ENCODE peak calls at places on chromosomes 6 and 20, in ten cellular contexts. J is brain microvascular endothelial cell, D is stomach, L is endodermal cell, X is kidney epithelial cell, K is lower lobe of right lung, P is MM.1S, I is HCT116, H is prostate gland, Z is heart left ventricle. E is an unnamed sample. For H3K27me3, the result is how much of the 10 kb centered on the place peaks cover.

GRCh38 chr6:107711953-107712522 is 112.1 kb downstream of the SCML4 start:
- DNase-seq in J (no peak), D (no peak), L (no peak), X (no peak), K (no peak), P (no peak), I (no peak), H (no peak), Z (no peak), E (no peak)

GRCh38 chr6:167517546-167517945 is 192.7 kb downstream of the TTLL2 start:
- DNase-seq in J (no peak), D (no peak), L (no peak), X (no peak), K (no peak), P (no peak), I (no peak), H (no peak), Z (no peak), E (no peak)

GRCh38 chr6:138115877-138116660 is 8.8 kb upstream of the PERP start:
- DNase-seq in J (peak), D (peak), L (peak), X (peak), K (peak), P (peak), I (peak), H (peak), Z (peak), E (peak)

GRCh38 chr6:143506199-143506598 is 5.3 kb downstream of the FUCA2 start:
- DNase-seq in J (no peak), D (no peak), L (no peak), X (no peak), K (no peak), P (no peak), I (no peak), H (no peak), Z (no peak), E (no peak)

GRCh38 chr6:138237463-138237862 is 19.2 kb upstream of the PBOV1 start:
- DNase-seq in J (no peak), D (no peak), L (no peak), X (no peak), K (no peak), P (no peak), I (no peak), H (no peak), Z (no peak), E (no peak)

GRCh38 chr6:138891255-138891986 is 95.5 kb downstream of the ECT2L start:
- DNase-seq in J (peak), D (no peak), L (no peak), X (no peak), K (no peak), P (no peak), I (no peak), H (no peak), Z (no peak), E (peak)

GRCh38 chr6:168927026-168927425 is 326.6 kb downstream of the THBS2 start:
- DNase-seq in J (no peak), D (no peak), L (peak), X (no peak), K (no peak), P (no peak), I (no peak), H (no peak), Z (no peak), E (no peak)

GRCh38 chr20:40511478-40511877 is 177.6 kb downstream of the MAFB start:
- DNase-seq in J (peak), D (no peak), L (peak), X (no peak), K (no peak), P (no peak), I (no peak), H (peak), Z (no peak), E (peak)

GRCh38 chr20:10434832-10435812 is at the start of gene SLX4IP:
- DNase-seq in J (peak), D (peak), L (peak), X (peak), K (peak), P (peak), I (peak), H (peak), Z (peak), E (peak)

GRCh38 chr6:1703091-1703855 is 93.6 kb downstream of the FOXC1 start:
- DNase-seq in J (no peak), D (no peak), L (no peak), X (no peak), K (no peak), P (no peak), I (no peak), H (no peak), Z (no peak), E (peak)

GRCh38 chr20:32806356-32806755 is 13.4 kb upstream of the MAPRE1 start:
- DNase-seq in J (no peak), D (no peak), L (no peak), X (no peak), K (no peak), P (no peak), I (no peak), H (no peak), Z (no peak), E (peak)

GRCh38 chr20:17888044-17888443 is 80.5 kb downstream of the SNX5 start:
- DNase-seq in J (no peak), D (no peak), L (no peak), X (no peak), K (no peak), P (no peak), I (peak), H (no peak), Z (no peak), E (peak)

GRCh38 chr6:75743971-75744370 is 5.1 kb upstream of the MYO6 start:
- DNase-seq in J (no peak), D (no peak), L (no peak), X (no peak), K (no peak), P (no peak), I (no peak), H (no peak), Z (no peak), E (no peak)

GRCh38 chr20:18984238-18985200 is 170.9 kb downstream of the SCP2D1 start:
- DNase-seq in J (no peak), D (no peak), L (no peak), X (no peak), K (no peak), P (no peak), I (no peak), H (no peak), Z (no peak), E (peak)

GRCh38 chr6:66896415-66896814 is 1189.4 kb upstream of the EYS start:
- DNase-seq in J (no peak), D (no peak), L (no peak), X (peak), K (no peak), P (no peak), I (no peak), H (no peak), Z (no peak), E (peak)

GRCh38 chr6:142413111-142413510 is 111.3 kb downstream of the ADGRG6 start:
- DNase-seq in J (peak), D (no peak), L (no peak), X (no peak), K (no peak), P (no peak), I (no peak), H (no peak), Z (no peak), E (no peak)

GRCh38 chr6:52522655-52523054 is 54.2 kb downstream of the TRAM2 start:
- DNase-seq in J (no peak), D (no peak), L (no peak), X (no peak), K (no peak), P (no peak), I (no peak), H (no peak), Z (no peak), E (peak)

GRCh38 chr6:8193541-8193940 is 91.2 kb upstream of the EEF1E1 start:
- DNase-seq in J (no peak), D (no peak), L (no peak), X (peak), K (no peak), P (no peak), I (no peak), H (no peak), Z (no peak), E (no peak)

GRCh38 chr6:166490671-166491500 is 95.6 kb downstream of the RAMACL start:
- DNase-seq in J (peak), D (no peak), L (no peak), X (peak), K (no peak), P (no peak), I (no peak), H (no peak), Z (peak), E (peak)

GRCh38 chr6:15516923-15517560 is 145.8 kb downstream of the DTNBP1 start:
- DNase-seq in J (no peak), D (no peak), L (no peak), X (no peak), K (no peak), P (no peak), I (no peak), H (no peak), Z (no peak), E (no peak)

GRCh38 chr6:121868191-121868590 is 432.7 kb downstream of the GJA1 start:
- DNase-seq in J (no peak), D (no peak), L (no peak), X (no peak), K (no peak), P (no peak), I (no peak), H (no peak), Z (no peak), E (no peak)

DNA sequence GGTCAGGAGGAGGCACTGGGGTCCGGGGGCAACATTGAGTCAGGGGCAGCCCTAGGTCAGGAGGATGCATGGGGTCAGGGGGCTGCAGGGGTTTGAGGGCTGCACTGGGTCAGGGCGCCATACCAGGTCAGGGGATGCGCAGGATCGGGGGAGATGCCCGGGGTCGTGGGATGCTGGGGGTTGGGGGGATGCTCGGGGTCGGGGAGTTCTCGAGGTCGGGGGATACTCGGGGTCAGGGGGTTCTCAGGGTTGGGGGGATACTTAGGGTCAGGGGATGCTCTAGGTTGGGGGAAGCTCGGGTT is 749 bp upstream of the EXOC2 start:
- DNase-seq in J (no peak), D (no peak), L (no peak), X (no peak), K (no peak), P (no peak), I (no peak), H (no peak), Z (no peak), E (no peak)
- H3K4me3 ChIP-seq in J (peak), D (peak), L (peak), X (peak), K (peak), P (peak), I (peak), H (peak), Z (no peak), E (peak)

GRCh38 chr6:10404799-10405524 is 9.9 kb downstream of the TFAP2A start:
- DNase-seq in J (no peak), D (no peak), L (no peak), X (no peak), K (no peak), P (no peak), I (no peak), H (no peak), Z (no peak), E (peak)
- H3K27me3 ChIP-seq in J (under half), D (half or more), L (half or more), X (under half), K (half or more), P (under half), I (under half), H (under half), Z (under half), E (under half)

DNA sequence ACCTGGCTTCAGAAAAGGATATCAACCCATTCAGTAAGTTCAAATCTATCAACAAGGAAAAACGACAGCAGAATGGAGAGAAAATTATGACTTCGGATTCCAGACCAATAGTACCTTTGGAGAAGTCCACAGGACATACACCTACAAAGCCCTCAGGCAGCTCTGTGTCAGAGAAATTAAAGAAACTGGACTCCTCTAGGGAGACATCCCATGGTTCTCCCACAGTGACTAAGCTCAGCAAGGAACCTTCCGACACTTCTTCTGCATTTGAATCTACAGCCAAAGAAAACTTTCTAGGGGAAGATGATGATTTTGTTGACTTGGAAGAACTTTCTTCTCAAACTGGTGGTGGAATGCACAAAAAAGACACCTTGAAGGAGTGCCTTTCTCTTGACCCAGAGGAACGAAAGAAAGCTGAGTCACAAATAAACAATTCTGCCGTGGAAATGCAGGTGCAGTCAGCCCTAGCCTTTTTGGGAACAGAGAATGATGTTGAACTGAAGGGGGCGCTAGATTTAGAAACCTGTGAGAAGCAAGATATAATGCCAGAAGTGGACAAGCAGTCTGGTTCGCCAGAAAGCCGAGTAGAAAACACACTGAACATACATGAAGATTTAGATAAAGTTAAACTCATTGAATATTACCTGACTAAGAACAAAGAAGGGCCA is 67.4 kb upstream of the HINT3 start:
- DNase-seq in J (peak), D (no peak), L (peak), X (no peak), K (no peak), P (peak), I (peak), H (no peak), Z (no peak), E (peak)
- TF ChIP-seq CTCF in J (peak), D (no peak), L (peak), X (peak), K (peak), P (peak), I (peak), H (peak), Z (peak), E (peak)

GRCh38 chr20:49706548-49707517 is 6.8 kb downstream of the B4GALT5 start:
- DNase-seq in J (no peak), D (no peak), L (no peak), X (no peak), K (no peak), P (no peak), I (no peak), H (no peak), Z (no peak), E (no peak)

GRCh38 chr20:49701916-49702315 is 11.8 kb downstream of the B4GALT5 start:
- DNase-seq in J (no peak), D (no peak), L (no peak), X (no peak), K (no peak), P (no peak), I (no peak), H (no peak), Z (no peak), E (no peak)

GRCh38 chr20:49701313-49701731 is 12.4 kb downstream of the B4GALT5 start:
- DNase-seq in J (no peak), D (no peak), L (no peak), X (no peak), K (no peak), P (no peak), I (no peak), H (no peak), Z (no peak), E (peak)

GRCh38 chr20:49705358-49705757 is 8.3 kb downstream of the B4GALT5 start:
- DNase-seq in J (no peak), D (no peak), L (no peak), X (no peak), K (no peak), P (peak), I (no peak), H (no peak), Z (no peak), E (no peak)

GRCh38 chr20:49704932-49705336 is 8.7 kb downstream of the B4GALT5 start:
- DNase-seq in J (no peak), D (no peak), L (no peak), X (no peak), K (no peak), P (no peak), I (no peak), H (no peak), Z (no peak), E (no peak)
- H3K4me3 ChIP-seq in J (no peak), D (no peak), L (no peak), X (no peak), K (no peak), P (no peak), I (no peak), H (no peak), Z (no peak), E (no peak)

GRCh38 chr20:63500151-63500901 is 1.4 kb upstream of the EEF1A2 start:
- DNase-seq in J (no peak), D (no peak), L (peak), X (no peak), K (no peak), P (no peak), I (no peak), H (no peak), Z (peak), E (no peak)

GRCh38 chr20:63502671-63503172 is 3.8 kb upstream of the EEF1A2 start:
- DNase-seq in J (no peak), D (no peak), L (no peak), X (no peak), K (peak), P (no peak), I (no peak), H (no peak), Z (peak), E (no peak)

GRCh38 chr20:63503524-63503923 is 4.6 kb upstream of the EEF1A2 start:
- DNase-seq in J (no peak), D (no peak), L (peak), X (no peak), K (no peak), P (no peak), I (no peak), H (no peak), Z (no peak), E (no peak)

GRCh38 chr20:63500902-63501817 is 2.3 kb upstream of the EEF1A2 start:
- DNase-seq in J (no peak), D (no peak), L (no peak), X (no peak), K (peak), P (no peak), I (no peak), H (no peak), Z (peak), E (peak)

GRCh38 chr20:63501818-63502670 is 3.2 kb upstream of the EEF1A2 start:
- DNase-seq in J (no peak), D (no peak), L (peak), X (no peak), K (no peak), P (peak), I (no peak), H (no peak), Z (peak), E (peak)
- H3K27me3 ChIP-seq in J (under half), D (half or more), L (under half), X (under half), K (half or more), P (half or more), I (under half), H (under half), Z (under half), E (under half)

DNA sequence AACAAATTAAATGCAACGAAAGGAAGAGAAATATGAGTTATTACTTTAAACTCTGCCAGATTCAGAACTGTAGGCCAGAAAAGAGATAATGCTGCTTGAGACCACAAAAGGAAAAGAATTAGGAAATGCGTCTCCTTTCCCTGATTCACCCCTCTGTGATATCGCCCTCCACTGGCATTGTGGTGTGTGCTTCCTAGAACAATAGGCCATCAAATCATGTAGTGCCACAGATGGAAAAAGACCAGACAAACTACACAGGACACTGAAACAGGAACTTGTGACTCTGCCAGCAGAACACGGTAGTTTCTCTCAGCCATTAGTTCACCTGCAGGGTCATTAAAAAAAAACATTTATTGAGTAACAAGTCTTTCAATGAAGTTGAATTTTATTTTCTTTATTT is 14.8 kb upstream of the LAMA4 start:
- DNase-seq in J (no peak), D (no peak), L (peak), X (no peak), K (no peak), P (no peak), I (no peak), H (no peak), Z (no peak), E (peak)
- TF ChIP-seq CTCF in J (peak), D (no peak), L (peak), X (peak), K (no peak), P (no peak), I (peak), H (no peak), Z (peak), E (no peak)

GRCh38 chr6:127949251-127949650 is 48.4 kb upstream of the THEMIS start:
- DNase-seq in J (no peak), D (no peak), L (no peak), X (no peak), K (no peak), P (no peak), I (no peak), H (no peak), Z (no peak), E (no peak)

GRCh38 chr6:127950566-127951141 is 49.8 kb upstream of the THEMIS start:
- DNase-seq in J (no peak), D (no peak), L (no peak), X (no peak), K (no peak), P (no peak), I (no peak), H (no peak), Z (no peak), E (no peak)

GRCh38 chr6:127952831-127953230 is 52.0 kb upstream of the THEMIS start:
- DNase-seq in J (no peak), D (no peak), L (no peak), X (no peak), K (no peak), P (no peak), I (no peak), H (no peak), Z (no peak), E (no peak)

GRCh38 chr6:127952176-127952575 is 51.3 kb upstream of the THEMIS start:
- DNase-seq in J (no peak), D (no peak), L (no peak), X (no peak), K (no peak), P (no peak), I (no peak), H (no peak), Z (no peak), E (no peak)

GRCh38 chr6:127951172-127951995 is 50.5 kb upstream of the THEMIS start:
- DNase-seq in J (no peak), D (no peak), L (no peak), X (no peak), K (no peak), P (peak), I (no peak), H (no peak), Z (no peak), E (no peak)
- H3K4me3 ChIP-seq in J (no peak), D (no peak), L (no peak), X (no peak), K (no peak), P (no peak), I (no peak), H (no peak), Z (no peak), E (no peak)

GRCh38 chr6:100724222-100724621 is 156.9 kb downstream of the ASCC3 start:
- DNase-seq in J (no peak), D (no peak), L (no peak), X (no peak), K (no peak), P (no peak), I (no peak), H (no peak), Z (no peak), E (no peak)
- H3K27me3 ChIP-seq in J (under half), D (under half), L (under half), X (under half), K (under half), P (under half), I (under half), H (under half), Z (under half), E (under half)

E was measured in bronchial epithelial cell.